ENCODE peak calls at places on chromosomes 6 and 20, in six cellular contexts. One of them, this sample, is unnamed.
A peak's percentile ranks its signal among the peaks of the same experiment; 100 is the strongest.

GRCh38 chr6:34349226-34349625 is 43.2 kb downstream of the NUDT3 start:
- DNase-seq in H1: no peak
- DNase-seq in GM23338: no peak
- DNase-seq in K562: no peak
- DNase-seq in GM12878: no peak
- DNase-seq in HepG2: no peak
- DNase-seq in this sample: no peak

GRCh38 chr20:59912609-59913008 is 20.8 kb downstream of the SYCP2 start:
- DNase-seq in K562: peak; percentile 4
- DNase-seq in H1: no peak
- DNase-seq in HepG2: no peak
- DNase-seq in GM12878: no peak
- DNase-seq in GM23338: no peak
- DNase-seq in this sample: no peak

GRCh38 chr6:136676075-136676474 is 116.2 kb downstream of the MAP3K5 start:
- DNase-seq in K562: no peak
- DNase-seq in GM23338: no peak
- DNase-seq in GM12878: no peak
- DNase-seq in H1: no peak
- DNase-seq in HepG2: no peak
- DNase-seq in this sample: no peak

GRCh38 chr6:24126586-24127192 is 674 bp downstream of the NRSN1 start:
- DNase-seq in GM12878: no peak
- DNase-seq in H1: peak; percentile 75
- DNase-seq in HepG2: peak; percentile 85
- DNase-seq in K562: peak; percentile 51
- DNase-seq in GM23338: peak; percentile 95
- DNase-seq in this sample: peak; percentile 77

GRCh38 chr6:41560440-41561192 is 14.4 kb downstream of the FOXP4 start:
- DNase-seq in K562: no peak
- DNase-seq in GM12878: no peak
- DNase-seq in GM23338: peak; percentile 92
- DNase-seq in H1: peak; percentile 80
- DNase-seq in HepG2: no peak
- DNase-seq in this sample: peak; percentile 79

GRCh38 chr20:24488800-24489175 is 19.4 kb downstream of the SYNDIG1 start:
- DNase-seq in GM23338: no peak
- DNase-seq in K562: no peak
- DNase-seq in H1: no peak
- DNase-seq in GM12878: no peak
- DNase-seq in HepG2: no peak
- DNase-seq in this sample: no peak

GRCh38 chr6:143969077-143969476 is 39.0 kb downstream of the PLAGL1 start:
- DNase-seq in GM12878: no peak
- DNase-seq in H1: no peak
- DNase-seq in K562: peak; percentile 32
- DNase-seq in GM23338: peak; percentile 86
- DNase-seq in HepG2: no peak
- DNase-seq in this sample: no peak

GRCh38 chr20:22825546-22825945 is 209.6 kb upstream of the SSTR4 start:
- DNase-seq in K562: no peak
- DNase-seq in GM12878: no peak
- DNase-seq in HepG2: no peak
- DNase-seq in GM23338: no peak
- DNase-seq in H1: no peak
- DNase-seq in this sample: no peak

GRCh38 chr20:63186528-63187316 is 29.2 kb downstream of the YTHDF1 start:
- DNase-seq in GM23338: no peak
- DNase-seq in K562: no peak
- DNase-seq in GM12878: no peak
- DNase-seq in H1: no peak
- DNase-seq in HepG2: peak; percentile 27
- DNase-seq in this sample: no peak

GRCh38 chr20:16978497-16978896 is 230.3 kb downstream of the OTOR start:
- DNase-seq in H1: no peak
- DNase-seq in GM23338: no peak
- DNase-seq in K562: no peak
- DNase-seq in GM12878: no peak
- DNase-seq in HepG2: no peak
- DNase-seq in this sample: no peak

GRCh38 chr6:163309491-163310026 is 105.0 kb upstream of the QKI start:
- DNase-seq in H1: no peak
- DNase-seq in HepG2: no peak
- DNase-seq in GM23338: no peak
- DNase-seq in K562: no peak
- DNase-seq in GM12878: no peak
- DNase-seq in this sample: no peak

GRCh38 chr20:57470212-57470522 is 54.8 kb downstream of the CTCFL start:
- DNase-seq in H1: no peak
- DNase-seq in GM23338: no peak
- DNase-seq in HepG2: no peak
- DNase-seq in GM12878: no peak
- DNase-seq in K562: peak; percentile 64
- DNase-seq in this sample: no peak

GRCh38 chr20:21089421-21089820 is 16.7 kb downstream of the LINC00237 start:
- DNase-seq in K562: no peak
- DNase-seq in H1: no peak
- DNase-seq in HepG2: peak; percentile 63
- DNase-seq in GM23338: no peak
- DNase-seq in GM12878: no peak
- DNase-seq in this sample: no peak

GRCh38 chr20:38883081-38883980 is 42.9 kb upstream of the FAM83D start:
- DNase-seq in GM12878: no peak
- DNase-seq in K562: no peak
- DNase-seq in HepG2: no peak
- DNase-seq in H1: no peak
- DNase-seq in GM23338: no peak
- DNase-seq in this sample: no peak

GRCh38 chr6:124056884-124057283 is 253.2 kb downstream of the NKAIN2 start:
- DNase-seq in HepG2: no peak
- DNase-seq in K562: no peak
- DNase-seq in H1: no peak
- DNase-seq in GM12878: no peak
- DNase-seq in GM23338: no peak
- DNase-seq in this sample: no peak

GRCh38 chr20:11437611-11438380 is 479.9 kb upstream of the BTBD3 start:
- DNase-seq in GM12878: no peak
- DNase-seq in HepG2: no peak
- DNase-seq in GM23338: no peak
- DNase-seq in K562: no peak
- DNase-seq in H1: no peak
- DNase-seq in this sample: no peak

GRCh38 chr20:11432407-11432806 is 485.3 kb upstream of the BTBD3 start:
- DNase-seq in GM23338: no peak
- DNase-seq in HepG2: no peak
- DNase-seq in K562: no peak
- DNase-seq in GM12878: no peak
- DNase-seq in H1: no peak
- DNase-seq in this sample: no peak

GRCh38 chr20:11438412-11438811 is 479.3 kb upstream of the BTBD3 start:
- DNase-seq in GM23338: peak; percentile 26
- DNase-seq in GM12878: no peak
- DNase-seq in HepG2: no peak
- DNase-seq in K562: no peak
- DNase-seq in H1: no peak
- DNase-seq in this sample: no peak

GRCh38 chr20:11431613-11432012 is 486.1 kb upstream of the BTBD3 start:
- DNase-seq in GM12878: no peak
- DNase-seq in K562: no peak
- DNase-seq in HepG2: no peak
- DNase-seq in GM23338: no peak
- DNase-seq in H1: no peak
- DNase-seq in this sample: no peak

GRCh38 chr20:11436113-11436890 is 481.4 kb upstream of the BTBD3 start:
- DNase-seq in GM23338: no peak
- DNase-seq in GM12878: no peak
- DNase-seq in K562: no peak
- DNase-seq in HepG2: no peak
- DNase-seq in H1: no peak
- DNase-seq in this sample: no peak
- TF ChIP-seq CREB1 in GM23338: no peak
- TF ChIP-seq CREB1 in GM12878: no peak
- TF ChIP-seq CREB1 in K562: no peak
- TF ChIP-seq CREB1 in HepG2: no peak
- TF ChIP-seq CREB1 in H1: no peak
- TF ChIP-seq CREB1 in this sample: no peak

GRCh38 chr20:33970229-33970628 is 23.5 kb upstream of the RALY start:
- DNase-seq in GM12878: no peak
- DNase-seq in H1: no peak
- DNase-seq in HepG2: no peak
- DNase-seq in GM23338: no peak
- DNase-seq in K562: no peak
- DNase-seq in this sample: no peak
- TF ChIP-seq CREB1 in GM12878: no peak
- TF ChIP-seq CREB1 in H1: no peak
- TF ChIP-seq CREB1 in HepG2: no peak
- TF ChIP-seq CREB1 in GM23338: no peak
- TF ChIP-seq CREB1 in K562: no peak
- TF ChIP-seq CREB1 in this sample: no peak

GRCh38 chr6:56246941-56247653 is at the start of gene COL21A1:
- DNase-seq in K562: no peak
- DNase-seq in GM12878: no peak
- DNase-seq in GM23338: peak; percentile 94
- DNase-seq in HepG2: no peak
- DNase-seq in H1: peak; percentile 87
- DNase-seq in this sample: peak; percentile 91

GRCh38 chr6:56246544-56246940 is 838 bp downstream of the COL21A1 start:
- DNase-seq in H1: peak; percentile 49
- DNase-seq in HepG2: no peak
- DNase-seq in GM23338: peak; percentile 72
- DNase-seq in GM12878: no peak
- DNase-seq in K562: no peak
- DNase-seq in this sample: peak; percentile 32

GRCh38 chr6:56247654-56248122 is 308 bp upstream of the COL21A1 start:
- DNase-seq in GM12878: no peak
- DNase-seq in H1: no peak
- DNase-seq in GM23338: no peak
- DNase-seq in K562: no peak
- DNase-seq in HepG2: no peak
- DNase-seq in this sample: no peak

GRCh38 chr6:56245903-56246351 is 1.5 kb downstream of the COL21A1 start:
- DNase-seq in H1: no peak
- DNase-seq in K562: no peak
- DNase-seq in GM23338: no peak
- DNase-seq in GM12878: no peak
- DNase-seq in HepG2: no peak
- DNase-seq in this sample: no peak

GRCh38 chr6:56250266-56250665 is 2.9 kb upstream of the COL21A1 start:
- DNase-seq in K562: no peak
- DNase-seq in H1: no peak
- DNase-seq in HepG2: no peak
- DNase-seq in GM12878: no peak
- DNase-seq in GM23338: no peak
- DNase-seq in this sample: no peak
- TF ChIP-seq CREB1 in K562: no peak
- TF ChIP-seq CREB1 in H1: no peak
- TF ChIP-seq CREB1 in HepG2: no peak
- TF ChIP-seq CREB1 in GM12878: no peak
- TF ChIP-seq CREB1 in GM23338: no peak
- TF ChIP-seq CREB1 in this sample: no peak

GRCh38 chr6:71733970-71734899 is 152.1 kb upstream of the RIMS1 start:
- DNase-seq in GM12878: no peak
- DNase-seq in GM23338: no peak
- DNase-seq in K562: no peak
- DNase-seq in H1: no peak
- DNase-seq in HepG2: no peak
- DNase-seq in this sample: no peak
- TF ChIP-seq CREB1 in GM12878: no peak
- TF ChIP-seq CREB1 in GM23338: no peak
- TF ChIP-seq CREB1 in K562: no peak
- TF ChIP-seq CREB1 in H1: no peak
- TF ChIP-seq CREB1 in HepG2: no peak
- TF ChIP-seq CREB1 in this sample: no peak

DNA sequence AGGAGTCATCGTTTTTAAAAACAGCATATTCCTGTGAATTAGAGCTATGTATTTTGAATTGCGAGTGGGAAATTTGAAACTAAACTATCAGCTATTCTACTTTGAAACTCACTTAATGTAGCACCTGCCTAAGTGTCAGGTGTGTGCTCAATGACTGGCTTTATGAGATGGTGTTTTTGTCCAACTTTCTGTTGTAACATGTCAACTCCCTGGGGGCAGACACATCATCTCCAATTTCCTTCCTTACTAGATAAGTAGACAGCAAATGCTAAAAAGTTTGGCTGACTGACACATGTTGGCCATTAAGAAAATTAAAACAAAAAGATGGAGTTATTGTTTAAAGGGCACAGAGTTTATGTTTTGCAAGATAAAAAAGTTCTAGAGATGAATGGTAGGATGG is 226.9 kb downstream of the TFAP2B start:
- DNase-seq in HepG2: no peak
- DNase-seq in GM12878: no peak
- DNase-seq in H1: no peak
- DNase-seq in GM23338: no peak
- DNase-seq in K562: no peak
- DNase-seq in this sample: no peak
- TF ChIP-seq CREB1 in HepG2: no peak
- TF ChIP-seq CREB1 in GM12878: no peak
- TF ChIP-seq CREB1 in H1: no peak
- TF ChIP-seq CREB1 in GM23338: no peak
- TF ChIP-seq CREB1 in K562: no peak
- TF ChIP-seq CREB1 in this sample: no peak